ENCODE peak calls at places on chromosomes 11 and 22, in four cellular contexts. X, K, B and W are unnamed samples.

GRCh38 chr11:20013346-20014066 is 146.8 kb downstream of the DBX1 start:
- DNase-seq in X (no peak), K (no peak), B (peak; percentile 73), W (no peak)

GRCh38 chr11:67349927-67350465 is 3.4 kb downstream of the POLD4 start:
- DNase-seq in K (no peak), B (no peak), X (no peak), W (no peak)

GRCh38 chr11:96324912-96325311 is 18.1 kb downstream of the MAML2 start:
- DNase-seq in B (no peak), X (no peak), K (no peak), W (no peak)

GRCh38 chr11:10918698-10919097 is 60.8 kb upstream of the ZBED5 start:
- DNase-seq in X (no peak), K (no peak), B (no peak), W (no peak)

GRCh38 chr11:64028398-64029115 is 7.2 kb upstream of the FLRT1 start:
- DNase-seq in B (no peak), X (peak; percentile 75), K (no peak), W (peak; percentile 87)

GRCh38 chr22:18023509-18024275 is 669 bp downstream of the MICAL3 start:
- DNase-seq in K (no peak), B (no peak), X (peak; percentile 60), W (peak; percentile 67)

GRCh38 chr22:37569009-37569920 is 9.0 kb downstream of the CDC42EP1 start:
- DNase-seq in K (no peak), B (peak; percentile 90), X (no peak), W (no peak)

GRCh38 chr11:18063131-18063530 is 17.1 kb upstream of the TPH1 start:
- DNase-seq in X (no peak), K (no peak), B (no peak), W (no peak)

GRCh38 chr11:45193695-45194094 is 47.3 kb downstream of the PRDM11 start:
- DNase-seq in B (no peak), X (no peak), K (no peak), W (no peak)

GRCh38 chr11:111419641-111420327 is 40.7 kb upstream of the POU2AF1 start:
- DNase-seq in K (no peak), X (no peak), B (no peak), W (no peak)

GRCh38 chr11:504994-505344 is 2.1 kb downstream of the RNH1 start:
- DNase-seq in K (no peak), B (no peak), X (no peak), W (no peak)

GRCh38 chr11:132033051-132033450 is 662.6 kb downstream of the NTM start:
- DNase-seq in X (no peak), B (no peak), K (no peak), W (no peak)

GRCh38 chr11:46363455-46363920 is 16.2 kb downstream of the DGKZ start:
- DNase-seq in K (no peak), B (no peak), X (no peak), W (no peak)

GRCh38 chr11:8222820-8223512 is 40.7 kb downstream of the LMO1 start:
- DNase-seq in X (no peak), K (no peak), B (no peak), W (no peak)

GRCh38 chr11:46371994-46372393 is 9.5 kb upstream of the MDK start:
- DNase-seq in X (no peak), K (no peak), B (no peak), W (no peak)

GRCh38 chr22:37088108-37088605 is 21.4 kb downstream of the TMPRSS6 start:
- DNase-seq in B (no peak), K (no peak), X (peak; percentile 53), W (no peak)

GRCh38 chr11:11782532-11783110 is 59.2 kb upstream of the USP47 start:
- DNase-seq in K (no peak), X (no peak), B (no peak), W (no peak)

GRCh38 chr22:28450109-28450508 is 229.5 kb downstream of the TTC28 start:
- DNase-seq in K (no peak), X (no peak), B (no peak), W (no peak)

GRCh38 chr11:71101606-71102005 is 150.8 kb downstream of the SHANK2 start:
- DNase-seq in X (no peak), B (no peak), K (no peak), W (no peak)

GRCh38 chr11:9367551-9367950 is 16.9 kb upstream of the IPO7 start:
- DNase-seq in X (no peak), B (no peak), K (no peak), W (no peak)

GRCh38 chr22:22720201-22720723 is 75.8 kb downstream of the GGTLC2 start:
- DNase-seq in B (peak; percentile 32), K (peak; percentile 57), X (peak; percentile 93), W (peak; percentile 75)

GRCh38 chr11:106996691-106997090 is 21.6 kb downstream of the GUCY1A2 start:
- DNase-seq in K (no peak), X (no peak), B (no peak), W (no peak)

GRCh38 chr11:12207384-12208150 is 97.2 kb downstream of the MICAL2 start:
- DNase-seq in K (no peak), X (no peak), B (no peak), W (no peak)

GRCh38 chr11:67303132-67303988 is at the start of gene SSH3:
- DNase-seq in B (peak; percentile 56), X (peak; percentile 8), K (no peak), W (peak; percentile 78)

GRCh38 chr11:26333906-26334305 is 2.0 kb downstream of the ANO3 start:
- DNase-seq in B (no peak), X (no peak), K (no peak), W (no peak)

GRCh38 chr11:119689318-119689717 is 39.7 kb downstream of the NECTIN1 start:
- DNase-seq in K (no peak), X (no peak), B (no peak), W (no peak)
- TF ChIP-seq USF2 in K (no peak), X (no peak), B (no peak), W (no peak)

GRCh38 chr11:80320765-80321164 is 879.9 kb upstream of the TENM4 start:
- DNase-seq in K (no peak), X (no peak), B (no peak), W (peak; percentile 33)
- TF ChIP-seq ETV6 in K (no peak), X (no peak), B (no peak), W (no peak)

GRCh38 chr22:19680287-19680881 is 33.9 kb upstream of the SEPTIN5 start:
- DNase-seq in X (peak; percentile 32), B (no peak), K (no peak), W (no peak)

GRCh38 chr22:19681863-19682245 is 32.4 kb upstream of the SEPTIN5 start:
- DNase-seq in B (no peak), X (no peak), K (no peak), W (no peak)

GRCh38 chr22:19679476-19680099 is 34.7 kb upstream of the SEPTIN5 start:
- DNase-seq in K (no peak), X (peak; percentile 98), B (no peak), W (peak; percentile 91)

GRCh38 chr22:19680911-19681862 is 33.1 kb upstream of the SEPTIN5 start:
- DNase-seq in X (no peak), K (no peak), B (no peak), W (no peak)

GRCh38 chr22:19678949-19679348 is 35.4 kb upstream of the SEPTIN5 start:
- DNase-seq in K (no peak), X (no peak), B (no peak), W (no peak)
- TF ChIP-seq USF2 in K (no peak), X (no peak), B (no peak), W (no peak)

GRCh38 chr22:39179841-39180335 is 27.4 kb upstream of the CBX7 start:
- DNase-seq in K (no peak), B (no peak), X (peak; percentile 25), W (no peak)
- TF ChIP-seq ETV6 in K (no peak), B (no peak), X (no peak), W (no peak)

DNA sequence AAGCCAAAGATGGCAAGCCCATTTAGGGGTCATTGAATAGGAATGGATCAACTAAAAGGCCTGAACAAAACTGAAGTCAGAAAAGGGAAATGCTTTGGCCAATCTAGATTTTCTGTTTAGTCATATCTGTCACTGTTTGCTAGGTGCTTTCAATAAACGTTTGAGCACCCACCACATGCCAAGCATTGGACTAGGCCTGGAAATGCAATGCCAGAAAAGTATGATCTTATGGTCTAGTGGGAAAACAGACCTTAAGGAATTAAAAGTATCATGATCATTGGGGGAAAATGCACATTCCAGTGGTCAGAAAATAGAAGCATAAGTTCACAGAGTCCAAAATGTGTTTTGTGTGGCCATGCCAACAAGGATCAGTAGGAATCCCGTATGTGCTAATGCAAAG is 76.8 kb upstream of the BIRC3 start:
- DNase-seq in K (no peak), B (no peak), X (no peak), W (no peak)
- TF ChIP-seq USF2 in K (no peak), B (no peak), X (no peak), W (no peak)

GRCh38 chr22:49230194-49230577 is 597.5 kb downstream of the BRD1 start:
- DNase-seq in B (no peak), X (peak; percentile 12), K (no peak), W (peak; percentile 73)

GRCh38 chr22:49232319-49233067 is 595.2 kb downstream of the BRD1 start:
- DNase-seq in B (no peak), X (no peak), K (no peak), W (no peak)

GRCh38 chr22:49224243-49224642 is 603.4 kb downstream of the BRD1 start:
- DNase-seq in X (no peak), K (no peak), B (no peak), W (no peak)

GRCh38 chr22:49229483-49230193 is 598.0 kb downstream of the BRD1 start:
- DNase-seq in B (no peak), X (no peak), K (no peak), W (no peak)

DNA sequence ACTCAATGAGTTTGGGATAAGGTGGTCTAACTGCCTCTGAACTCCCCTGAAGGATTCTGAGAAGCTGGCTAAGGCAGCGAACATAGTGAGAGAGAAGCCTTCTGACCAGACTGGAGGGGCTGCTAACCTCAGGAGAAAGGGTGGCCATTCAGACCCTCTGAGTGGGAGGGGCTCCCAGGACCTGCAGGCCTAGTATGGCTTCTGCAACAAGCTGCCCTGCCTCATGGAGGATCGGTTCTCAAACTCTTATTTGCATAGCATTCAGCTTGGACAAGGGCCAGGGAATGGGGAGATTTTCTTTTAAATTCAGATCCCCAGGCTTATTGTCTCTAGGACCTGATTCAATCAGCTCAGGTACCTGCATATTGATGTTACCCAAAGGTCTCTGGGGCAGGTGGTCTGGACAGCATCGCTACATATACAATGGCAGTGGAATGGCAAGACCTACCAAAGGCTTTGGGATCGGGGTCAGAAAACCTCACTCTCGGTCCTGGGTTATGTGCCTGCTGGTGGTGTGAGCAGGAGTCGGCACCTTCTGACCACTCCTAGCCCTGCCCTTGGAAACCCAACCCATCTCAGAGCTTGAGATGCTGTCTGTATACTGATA is 599.1 kb downstream of the BRD1 start:
- DNase-seq in K (no peak), X (no peak), B (no peak), W (no peak)
- TF ChIP-seq ETV6 in K (no peak), X (no peak), B (no peak), W (no peak)

DNA sequence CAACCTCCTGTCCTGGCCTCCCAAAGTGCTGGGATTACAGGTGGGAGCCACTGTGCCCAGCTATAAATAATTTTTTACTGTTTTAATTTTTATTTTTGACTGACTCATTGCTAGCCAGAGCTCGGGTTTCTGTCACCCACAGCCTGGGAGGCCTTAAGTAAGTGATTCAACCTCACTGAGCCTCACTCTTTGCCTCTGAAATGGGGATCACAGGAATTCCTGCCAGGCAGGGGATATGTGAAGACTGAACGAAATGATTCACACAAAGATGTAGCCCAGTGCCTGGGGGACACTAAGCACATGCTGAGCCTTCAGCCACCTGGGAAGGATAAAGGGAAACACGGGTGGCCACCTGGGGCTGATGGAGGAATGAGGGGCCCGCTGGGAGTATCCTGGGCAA is 3.8 kb upstream of the LRRC74B start:
- DNase-seq in K (no peak), X (no peak), B (no peak), W (no peak)
- TF ChIP-seq USF2 in K (no peak), X (no peak), B (no peak), W (no peak)

GRCh38 chr11:36292311-36292722 is 3.1 kb upstream of the COMMD9 start:
- DNase-seq in X (peak; percentile 42), B (no peak), K (peak; percentile 23), W (no peak)
- TF ChIP-seq ETV6 in X (no peak), B (no peak), K (no peak), W (no peak)